ENCODE peak calls at places on chromosomes 4 and X, in five cellular contexts. K is non-pigmented ciliary epithelial cell; Y is GM10248; T is HAP-1; O is stimulated activated CD8-positive, alpha-beta memory T cell treated with anti-CD3 and anti-CD28 coated beads, Interleukin-7, amount 100 ng/mL, for 24 hours. Z is an unnamed sample.

GRCh38 chrX:29787666-29788065 is 427.7 kb upstream of the MAGEB2 start:
- DNase-seq in K (no peak), Y (no peak), T (no peak), O (no peak), Z (no peak)

GRCh38 chr4:76342803-76343202 is 36.3 kb downstream of the STBD1 start:
- DNase-seq in K (no peak), Y (no peak), T (no peak), O (no peak), Z (no peak)

GRCh38 chrX:87873988-87874500 is 356.4 kb downstream of the KLHL4 start:
- DNase-seq in K (no peak), Y (no peak), T (no peak), O (no peak), Z (no peak)

GRCh38 chrX:66022742-66023725 is 16.8 kb downstream of the VSIG4 start:
- DNase-seq in K (no peak), Y (no peak), T (no peak), O (no peak), Z (no peak)

GRCh38 chrX:48974033-48974432 is 2.4 kb upstream of the KCND1 start:
- DNase-seq in K (no peak), Y (no peak), T (no peak), O (no peak), Z (no peak)

GRCh38 chrX:100353326-100353725 is 56.7 kb downstream of the PCDH19 start:
- DNase-seq in K (no peak), Y (no peak), T (no peak), O (no peak), Z (no peak)

GRCh38 chr4:74111576-74111975 is 12.6 kb upstream of the CXCL2 start:
- DNase-seq in K (no peak), Y (no peak), T (no peak), O (no peak), Z (no peak)

GRCh38 chr4:89617256-89617655 is 219.7 kb downstream of the SNCA start:
- DNase-seq in K (no peak), Y (no peak), T (no peak), O (no peak), Z (no peak)

GRCh38 chr4:86344127-86344526 is 15.7 kb downstream of the MAPK10 start:
- DNase-seq in K (no peak), Y (no peak), T (no peak), O (no peak), Z (no peak)

GRCh38 chr4:159240690-159241089 is 137.8 kb downstream of the RAPGEF2 start:
- DNase-seq in K (no peak), Y (no peak), T (no peak), O (no peak), Z (no peak)

GRCh38 chr4:136741468-136741867 is 790.8 kb downstream of the PCDH18 start:
- DNase-seq in K (no peak), Y (no peak), T (no peak), O (no peak), Z (no peak)

GRCh38 chr4:70721747-70722146 is at the start of gene RUFY3:
- DNase-seq in K (peak; percentile 81), Y (no peak), T (peak; percentile 29), O (no peak), Z (no peak)

GRCh38 chr4:125789018-125789417 is 474.3 kb downstream of the FAT4 start:
- DNase-seq in K (no peak), Y (no peak), T (no peak), O (no peak), Z (no peak)

GRCh38 chr4:36208884-36209473 is 35.3 kb downstream of the ARAP2 start:
- DNase-seq in K (no peak), Y (peak; percentile 20), T (no peak), O (no peak), Z (peak; percentile 1)

Z was measured in effector CD8-positive, alpha-beta T cell.